ENCODE peak calls at places on chromosomes 3 and 15, in four cellular contexts. F is HepG2, U is K562, A is GM12878. W is an unnamed sample.

GRCh38 chr3:25355034-25355898 is 72.8 kb upstream of the RARB start:
- DNase-seq in F (no peak), A (no peak), U (no peak), W (no peak)

GRCh38 chr3:113128386-113129015 is 82.9 kb upstream of the BOC start:
- DNase-seq in U (no peak), F (no peak), A (no peak), W (no peak)

GRCh38 chr3:171261487-171261886 is 198.7 kb downstream of the TNIK start:
- DNase-seq in U (no peak), A (no peak), F (no peak), W (no peak)

GRCh38 chr3:107797586-107797985 is 274.8 kb downstream of the BBX start:
- DNase-seq in A (no peak), U (no peak), F (no peak), W (no peak)

GRCh38 chr15:67590191-67590590 is 47.7 kb downstream of the MAP2K5 start:
- DNase-seq in F (no peak), A (no peak), U (no peak), W (no peak)

GRCh38 chr3:112519424-112520001 is 20.2 kb upstream of the BTLA start:
- DNase-seq in U (peak; percentile 15), A (peak; percentile 68), F (peak; percentile 56), W (peak; percentile 40)

GRCh38 chr3:108806316-108806715 is 16.3 kb upstream of the TRAT1 start:
- DNase-seq in A (no peak), F (no peak), U (no peak), W (no peak)

GRCh38 chr3:133475245-133476010 is 75.6 kb downstream of the BFSP2 start:
- DNase-seq in A (peak; percentile 89), F (no peak), U (no peak), W (no peak)

GRCh38 chr15:69410290-69410874 is 3.8 kb upstream of the KIF23 start:
- DNase-seq in F (peak; percentile 11), A (no peak), U (no peak), W (peak; percentile 61)

GRCh38 chr15:83545803-83546534 is 98.8 kb downstream of the SH3GL3 start:
- DNase-seq in U (no peak), F (no peak), A (no peak), W (no peak)

GRCh38 chr3:130800829-130801228 is 54.2 kb upstream of the PIK3R4 start:
- DNase-seq in U (no peak), A (no peak), F (peak; percentile 2), W (no peak)

GRCh38 chr3:145259166-145259565 is 901.8 kb downstream of the PLOD2 start:
- DNase-seq in A (no peak), U (no peak), F (no peak), W (no peak)

GRCh38 chr15:29670945-29671307 is 151.3 kb downstream of the TJP1 start:
- DNase-seq in A (no peak), U (no peak), F (peak; percentile 69), W (no peak)

GRCh38 chr15:101027920-101028319 is 108.8 kb downstream of the LRRK1 start:
- DNase-seq in F (no peak), A (no peak), U (no peak), W (no peak)
- TF ChIP-seq NFIC in F (no peak), A (no peak), U (no peak), W (no peak)

DNA sequence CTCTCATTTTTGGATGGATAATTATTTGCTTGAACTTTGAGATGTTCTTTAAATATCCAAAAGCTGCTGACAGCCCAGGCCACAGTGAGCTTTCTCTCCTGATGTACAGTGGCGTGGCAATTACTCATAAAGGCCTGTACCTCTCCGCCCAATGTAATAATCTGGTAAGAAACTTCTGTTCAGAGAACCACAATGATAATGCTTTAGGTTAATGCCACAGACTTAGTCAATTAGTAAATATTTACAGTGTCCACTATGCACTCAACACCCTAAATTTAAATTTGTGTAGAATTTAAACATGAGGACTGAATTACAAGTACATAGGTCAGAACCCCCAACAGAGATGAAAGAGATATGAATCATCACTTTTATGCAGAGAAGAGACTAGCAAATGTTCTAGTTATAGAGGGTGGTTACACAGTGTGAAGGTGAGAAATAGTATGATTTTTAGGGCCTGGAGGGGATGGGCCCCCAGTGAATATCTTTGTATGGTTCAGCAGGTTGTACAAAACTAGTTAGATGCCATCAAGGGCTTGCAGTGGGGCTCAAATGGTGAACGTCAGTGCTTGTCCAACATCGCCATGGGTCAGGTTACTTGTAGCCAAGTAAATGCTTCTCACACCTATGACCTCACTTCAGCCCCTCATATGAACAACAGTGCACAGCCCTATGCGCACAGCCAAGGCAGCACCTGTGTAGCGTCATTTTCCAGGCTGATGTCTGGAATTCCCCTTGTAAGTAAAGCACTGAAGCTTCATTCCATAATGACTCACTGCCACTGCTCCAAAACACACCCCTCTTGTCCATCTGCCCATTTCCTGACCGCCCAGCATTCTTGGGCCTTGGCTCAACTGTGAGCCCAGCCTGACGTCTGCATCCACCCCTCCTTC is 13.3 kb downstream of the ABHD2 start:
- DNase-seq in A (no peak), U (no peak), F (peak; percentile 45), W (no peak)
- TF ChIP-seq NFIC in A (no peak), U (no peak), F (no peak), W (peak; percentile 84)

DNA sequence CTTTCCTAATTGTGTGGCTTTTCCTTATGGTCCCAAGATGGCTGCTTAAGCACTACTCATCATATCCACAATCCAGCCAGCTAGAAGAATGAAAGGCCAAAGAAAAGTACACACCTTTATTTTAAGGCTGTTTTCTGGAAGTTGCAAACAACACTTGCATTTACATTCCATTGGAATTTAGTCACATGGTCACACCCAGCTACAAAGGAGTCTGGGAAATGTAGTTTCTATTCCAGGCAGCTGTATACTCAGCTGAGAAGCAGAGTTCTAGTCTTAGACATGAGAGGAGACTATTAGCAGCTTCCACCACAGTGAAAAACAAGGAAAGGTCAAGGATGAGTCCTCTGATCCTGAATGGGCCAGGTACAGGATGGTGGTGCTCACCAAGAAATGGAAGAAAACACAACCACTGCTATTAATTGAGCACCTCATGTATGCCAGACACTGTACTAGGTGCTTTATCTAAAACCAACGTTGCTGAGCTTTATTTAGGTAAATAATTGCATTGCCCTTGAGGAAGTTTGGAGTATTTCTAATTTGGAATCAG is 28.0 kb upstream of the ATG7 start:
- DNase-seq in U (no peak), A (no peak), F (no peak), W (no peak)
- TF ChIP-seq NFIC in U (no peak), A (no peak), F (no peak), W (no peak)

GRCh38 chr15:25671132-25671531 is 192.0 kb downstream of the ATP10A start:
- DNase-seq in A (no peak), F (no peak), U (no peak), W (no peak)
- TF ChIP-seq NFIC in A (no peak), F (no peak), U (no peak), W (no peak)

DNA sequence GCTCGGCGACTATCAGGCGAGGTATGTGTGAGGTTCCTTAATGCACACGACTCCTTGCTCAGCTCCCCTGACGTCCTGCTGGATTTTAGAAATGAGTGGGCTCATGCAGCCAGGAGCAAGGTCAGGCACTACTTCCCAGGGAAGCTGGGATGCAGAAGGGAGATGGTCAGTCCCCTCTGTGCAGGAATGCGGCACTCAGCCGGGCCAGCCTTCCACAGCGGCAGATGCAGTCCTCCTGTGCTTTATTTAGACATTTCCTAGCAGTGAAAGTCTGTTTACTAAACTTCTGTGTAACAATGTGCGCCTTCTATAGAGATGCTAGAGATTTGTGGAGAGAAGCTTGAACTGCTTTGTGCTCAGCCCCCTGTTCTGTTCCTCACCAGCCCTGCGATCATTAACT is 252.1 kb downstream of the SLCO3A1 start:
- DNase-seq in U (no peak), F (no peak), A (no peak), W (no peak)
- TF ChIP-seq NFIC in U (no peak), F (no peak), A (no peak), W (no peak)

W was measured in SK-N-SH.